ENCODE peak calls at places on chromosomes 13 and 19, in four cellular contexts. F, O, L and Q are unnamed samples.

GRCh38 chr13:98300956-98301641 is 124.0 kb upstream of the RNF113B start:
- DNase-seq in F (no peak), O (no peak), L (no peak), Q (no peak)

GRCh38 chr13:60170414-60170813 is 6.7 kb upstream of the DIAPH3 start:
- DNase-seq in F (no peak), O (no peak), L (no peak), Q (no peak)

GRCh38 chr13:26227396-26227971 is 5.4 kb upstream of the RNF6 start:
- DNase-seq in F (no peak), O (no peak), L (no peak), Q (no peak)

GRCh38 chr13:61253105-61253877 is 162.4 kb downstream of the PCDH20 start:
- DNase-seq in F (no peak), O (peak), L (no peak), Q (no peak)

GRCh38 chr13:46668302-46668720 is 115.3 kb downstream of the LRCH1 start:
- DNase-seq in F (peak), O (peak), L (peak), Q (no peak)

GRCh38 chr13:44685641-44686040 is 109.5 kb upstream of the TSC22D1 start:
- DNase-seq in F (no peak), O (peak), L (no peak), Q (no peak)

GRCh38 chr19:47228937-47229673 is 1.9 kb downstream of the BBC3 start:
- DNase-seq in F (no peak), O (no peak), L (peak), Q (no peak)

GRCh38 chr19:4014541-4015491 is 7.3 kb downstream of the PIAS4 start:
- DNase-seq in F (peak), O (no peak), L (no peak), Q (no peak)

GRCh38 chr19:622666-623065 is 10.7 kb downstream of the POLRMT start:
- DNase-seq in F (no peak), O (no peak), L (no peak), Q (no peak)

GRCh38 chr13:98370806-98371553 is 193.9 kb upstream of the RNF113B start:
- DNase-seq in F (peak), O (no peak), L (peak), Q (no peak)

GRCh38 chr19:28475525-28475924 is 737.4 kb downstream of the UQCRFS1 start:
- DNase-seq in F (no peak), O (no peak), L (no peak), Q (no peak)

GRCh38 chr13:33683376-33683775 is 134.6 kb upstream of the RFC3 start:
- DNase-seq in F (no peak), O (no peak), L (no peak), Q (no peak)

GRCh38 chr13:76879211-76879875 is 6.9 kb downstream of the KCTD12 start:
- DNase-seq in F (peak), O (peak), L (peak), Q (peak)

GRCh38 chr13:96238861-96239260 is 149.0 kb downstream of the HS6ST3 start:
- DNase-seq in F (no peak), O (no peak), L (no peak), Q (no peak)

GRCh38 chr19:12767666-12768065 is 7.7 kb downstream of the HOOK2 start:
- DNase-seq in F (no peak), O (no peak), L (no peak), Q (no peak)

GRCh38 chr13:99590519-99591011 is 89.3 kb downstream of the TM9SF2 start:
- DNase-seq in F (no peak), O (no peak), L (peak), Q (no peak)

GRCh38 chr13:39900106-39900750 is 244.8 kb downstream of the COG6 start:
- DNase-seq in F (no peak), O (no peak), L (peak), Q (no peak)

GRCh38 chr13:24923305-24923640 is 159.3 kb downstream of the RNF17 start:
- DNase-seq in F (no peak), O (peak), L (peak), Q (peak)

GRCh38 chr19:1882089-1882785 is 3.1 kb downstream of the ABHD17A start:
- DNase-seq in F (no peak), O (peak), L (no peak), Q (no peak)

GRCh38 chr13:91986771-91987515 is 588.5 kb downstream of the GPC5 start:
- DNase-seq in F (no peak), O (no peak), L (no peak), Q (no peak)

GRCh38 chr13:87384099-87384498 is 287.1 kb upstream of the SLITRK5 start:
- DNase-seq in F (no peak), O (no peak), L (no peak), Q (no peak)

DNA sequence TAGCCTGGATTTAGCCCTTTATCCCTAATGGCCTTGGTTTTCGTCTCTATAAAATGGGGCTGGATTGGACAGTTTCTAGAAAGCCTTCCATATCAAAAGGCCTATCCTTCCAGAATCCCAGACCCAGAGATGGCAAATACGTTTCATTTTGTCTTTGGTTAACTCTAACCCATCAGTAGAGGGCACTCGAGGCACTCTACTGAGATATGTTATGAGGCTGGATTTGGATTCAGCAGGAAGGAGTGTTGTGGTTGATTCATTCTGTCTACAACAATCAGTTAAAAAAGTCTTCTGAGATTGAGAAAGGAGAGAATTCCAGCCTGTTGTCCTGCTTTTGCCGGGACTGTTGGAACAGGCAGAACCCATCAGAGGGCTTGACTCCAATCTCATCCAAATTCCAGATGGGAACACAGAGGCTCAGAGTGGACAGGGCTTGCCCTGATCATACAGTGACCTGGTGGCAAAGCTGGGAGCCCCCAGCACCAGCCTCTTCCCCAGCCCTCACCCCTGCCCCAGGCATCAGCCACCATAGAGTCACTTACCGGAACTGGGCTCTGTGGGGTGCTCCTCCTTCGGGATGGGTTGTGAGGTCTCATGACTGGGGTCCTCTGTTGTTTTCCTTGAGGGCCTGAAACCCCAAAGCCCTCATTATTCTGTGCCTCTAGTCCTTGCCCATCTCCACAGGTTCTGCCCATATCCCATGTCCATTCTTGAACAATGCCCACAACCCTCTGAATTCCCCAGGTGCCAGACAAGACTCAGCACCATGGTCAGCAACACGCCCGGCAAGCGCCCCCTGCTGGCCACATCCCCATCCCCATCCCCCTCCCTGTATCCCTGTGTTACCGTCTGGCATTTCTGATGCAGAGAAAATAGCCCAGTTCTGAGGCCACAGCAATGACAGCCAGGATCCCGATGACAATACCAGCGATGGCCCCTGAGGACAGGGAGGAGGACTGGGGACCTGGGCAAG is 12.3 kb upstream of the ZNF180 start:
- DNase-seq in F (no peak), O (peak), L (peak), Q (peak)
- TF ChIP-seq CTCF in F (peak), O (peak), L (peak), Q (no peak)

GRCh38 chr19:40744554-40745401 is 5.5 kb downstream of the ACTMAP start:
- DNase-seq in F (no peak), O (peak), L (no peak), Q (peak)
- TF ChIP-seq CTCF in F (no peak), O (peak), L (no peak), Q (peak)

GRCh38 chr19:42683917-42684513 is 56.3 kb downstream of the PSG3 start:
- DNase-seq in F (no peak), O (peak), L (peak), Q (no peak)
- TF ChIP-seq CTCF in F (peak), O (peak), L (peak), Q (peak)

GRCh38 chr19:21468791-21469190 is 36.6 kb upstream of the ZNF429 start:
- DNase-seq in F (no peak), O (no peak), L (no peak), Q (no peak)
- TF ChIP-seq CTCF in F (no peak), O (no peak), L (no peak), Q (no peak)